ENCODE peak calls at places on chromosomes 12 and 14, in seven cellular contexts. O, Y, V, I, M, B and W are unnamed samples.

GRCh38 chr12:40105265-40105514 is 691 bp downstream of the SLC2A13 start:
- DNase-seq in O (no peak), Y (no peak), V (peak), I (peak), M (no peak), B (no peak), W (no peak)

GRCh38 chr12:113040722-113041168 is 15.8 kb upstream of the DTX1 start:
- DNase-seq in O (no peak), Y (no peak), V (peak), I (no peak), M (no peak), B (peak), W (no peak)

GRCh38 chr12:104055686-104056388 is 5.8 kb upstream of the GLT8D2 start:
- DNase-seq in O (no peak), Y (no peak), V (peak), I (no peak), M (peak), B (peak), W (no peak)

GRCh38 chr12:27861428-27862167 is 81.6 kb upstream of the MANSC4 start:
- DNase-seq in O (no peak), Y (no peak), V (peak), I (no peak), M (no peak), B (peak), W (no peak)

GRCh38 chr12:89470741-89471504 is 53.7 kb downstream of the GALNT4 start:
- DNase-seq in O (no peak), Y (no peak), V (no peak), I (no peak), M (no peak), B (peak), W (no peak)

GRCh38 chr12:78002878-78003277 is 172.2 kb downstream of the NAV3 start:
- DNase-seq in O (no peak), Y (no peak), V (no peak), I (no peak), M (no peak), B (peak), W (no peak)

GRCh38 chr14:63308723-63309317 is 9.9 kb downstream of the GPHB5 start:
- DNase-seq in O (peak), Y (peak), V (no peak), I (no peak), M (no peak), B (peak), W (no peak)

GRCh38 chr12:74641262-74641661 is 103.6 kb downstream of the ATXN7L3B start:
- DNase-seq in O (no peak), Y (no peak), V (no peak), I (no peak), M (no peak), B (no peak), W (no peak)

GRCh38 chr14:65101631-65102440 is 481 bp downstream of the MAX start:
- DNase-seq in O (peak), Y (peak), V (peak), I (peak), M (no peak), B (no peak), W (peak)

GRCh38 chr12:119013023-119013422 is 31.7 kb downstream of the SRRM4 start:
- DNase-seq in O (no peak), Y (no peak), V (no peak), I (no peak), M (no peak), B (no peak), W (no peak)

GRCh38 chr12:27436029-27436428 is 10.5 kb upstream of the SMCO2 start:
- DNase-seq in O (no peak), Y (no peak), V (no peak), I (no peak), M (no peak), B (no peak), W (no peak)

GRCh38 chr12:120413901-120414695 is 23.8 kb upstream of the COX6A1 start:
- DNase-seq in O (no peak), Y (no peak), V (peak), I (peak), M (no peak), B (no peak), W (no peak)

GRCh38 chr14:93543766-93544165 is 113.0 kb downstream of the UNC79 start:
- DNase-seq in O (no peak), Y (no peak), V (no peak), I (no peak), M (no peak), B (peak), W (no peak)

GRCh38 chr12:68880660-68881325 is 52.2 kb downstream of the CPM start:
- DNase-seq in O (no peak), Y (no peak), V (no peak), I (peak), M (no peak), B (no peak), W (no peak)

GRCh38 chr12:113322353-113322752 is 12.6 kb downstream of the SLC8B1 start:
- DNase-seq in O (no peak), Y (no peak), V (no peak), I (no peak), M (no peak), B (peak), W (no peak)

GRCh38 chr12:64124511-64125197 is 97.4 kb downstream of the KICS2 start:
- DNase-seq in O (no peak), Y (no peak), V (no peak), I (no peak), M (no peak), B (peak), W (no peak)

GRCh38 chr12:27576667-27577347 is 52.8 kb downstream of the PPFIBP1 start:
- DNase-seq in O (no peak), Y (no peak), V (no peak), I (no peak), M (no peak), B (no peak), W (no peak)

GRCh38 chr14:51576112-51576420 is 75.6 kb upstream of the FRMD6 start:
- DNase-seq in O (peak), Y (no peak), V (no peak), I (no peak), M (no peak), B (peak), W (no peak)

GRCh38 chr14:30610719-30611388 is 11.3 kb upstream of the SCFD1 start:
- DNase-seq in O (peak), Y (peak), V (peak), I (peak), M (no peak), B (peak), W (no peak)
- TF ChIP-seq CTCF in O (no peak), Y (no peak), V (peak), I (peak), M (no peak), B (peak), W (no peak)

DNA sequence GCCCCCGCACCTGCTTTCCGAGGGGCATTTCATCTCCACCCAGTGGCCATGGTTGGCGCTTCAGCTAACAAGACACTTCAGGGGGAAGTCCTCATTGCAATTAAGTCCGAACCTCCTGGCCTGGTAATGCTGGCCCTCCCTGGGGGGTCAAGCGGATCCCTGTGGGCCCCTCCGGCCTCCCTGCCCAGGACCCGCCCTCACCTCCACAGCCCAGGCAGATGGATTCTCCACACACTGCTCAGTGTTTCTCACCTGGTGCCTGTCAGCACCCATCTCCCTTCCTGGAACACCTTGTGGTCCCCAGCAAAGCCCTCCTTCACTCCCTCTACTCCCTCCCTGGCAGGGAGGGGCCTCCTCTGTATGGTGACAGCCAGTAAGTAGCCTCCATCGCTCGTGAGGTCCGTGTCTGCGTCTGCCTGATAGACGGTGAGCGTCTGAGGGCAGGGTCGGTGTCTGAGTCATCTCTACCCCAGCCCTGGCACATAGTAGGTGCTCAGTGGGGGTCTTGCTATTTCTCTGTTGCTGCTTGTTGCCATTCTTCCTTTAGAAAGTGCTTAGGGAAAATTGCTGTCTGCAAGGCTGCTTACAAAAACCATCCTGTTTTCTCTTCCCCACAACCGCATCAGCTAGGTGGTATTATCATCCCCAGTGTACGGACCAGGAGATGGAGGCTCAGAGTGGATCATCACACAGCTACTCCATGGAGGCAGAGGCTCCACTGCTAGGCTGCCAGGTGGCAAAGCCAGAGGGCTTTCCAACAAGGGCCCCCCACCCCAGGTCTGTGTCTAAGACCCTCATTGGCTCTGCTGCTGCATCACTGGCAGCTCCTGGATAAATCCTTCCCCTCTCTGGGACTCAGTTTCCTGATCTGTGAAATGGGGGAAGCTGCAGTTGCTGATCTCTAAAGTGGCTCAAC is 39.7 kb upstream of the EML1 start:
- DNase-seq in O (no peak), Y (no peak), V (no peak), I (peak), M (no peak), B (no peak), W (no peak)
- TF ChIP-seq CTCF in O (no peak), Y (no peak), V (no peak), I (no peak), M (no peak), B (peak), W (no peak)

DNA sequence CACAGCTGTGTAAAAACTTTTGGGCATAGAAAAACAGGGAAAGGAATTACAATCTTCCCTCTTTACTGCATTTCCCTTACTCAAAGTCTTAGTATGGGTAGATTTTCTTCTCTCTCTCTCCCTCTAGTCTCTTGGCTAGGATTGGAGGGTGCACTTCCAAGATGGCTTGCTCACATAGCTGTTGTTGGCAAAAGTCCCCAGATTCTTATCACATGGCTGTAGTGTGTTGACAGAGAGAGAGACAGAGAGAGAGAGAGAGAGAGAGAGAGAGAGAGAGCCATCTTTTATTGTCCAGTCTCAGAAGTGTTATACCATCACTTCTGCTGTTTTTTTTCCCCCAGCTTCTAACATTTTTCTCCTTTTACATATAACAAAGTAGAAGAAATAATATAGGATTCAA is 6.3 kb upstream of the OR4E2 start:
- DNase-seq in O (no peak), Y (no peak), V (no peak), I (no peak), M (no peak), B (peak), W (no peak)
- TF ChIP-seq CTCF in O (no peak), Y (no peak), V (no peak), I (no peak), M (no peak), B (no peak), W (no peak)

DNA sequence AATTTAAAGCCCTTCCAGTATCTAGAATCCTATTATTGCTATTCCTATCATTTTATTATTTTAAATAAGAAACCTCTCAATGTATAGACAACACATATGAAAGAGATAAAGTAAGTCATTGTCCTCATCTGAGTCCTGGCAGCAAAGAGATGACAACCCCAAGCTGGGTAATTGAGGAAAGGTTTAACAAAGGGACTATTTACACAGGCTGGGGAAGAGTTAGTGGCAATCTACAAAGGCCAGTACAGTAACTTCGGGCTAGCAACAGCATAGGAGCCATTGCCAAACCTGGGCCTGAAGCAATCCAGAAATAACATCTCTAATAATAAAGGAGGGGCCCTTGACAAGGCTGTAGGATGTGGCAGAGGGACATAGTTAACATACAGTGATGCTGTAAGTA is 11.2 kb downstream of the PDE6H start:
- DNase-seq in O (no peak), Y (no peak), V (no peak), I (no peak), M (no peak), B (no peak), W (no peak)
- TF ChIP-seq CTCF in O (no peak), Y (no peak), V (no peak), I (no peak), M (no peak), B (no peak), W (no peak)

GRCh38 chr12:56600753-56601152 is 29.4 kb downstream of the BAZ2A start:
- DNase-seq in O (no peak), Y (no peak), V (peak), I (no peak), M (no peak), B (no peak), W (no peak)

GRCh38 chr12:56599041-56599440 is 31.1 kb downstream of the BAZ2A start:
- DNase-seq in O (no peak), Y (no peak), V (no peak), I (no peak), M (no peak), B (no peak), W (no peak)

GRCh38 chr12:56602239-56602638 is 27.9 kb downstream of the BAZ2A start:
- DNase-seq in O (no peak), Y (no peak), V (no peak), I (no peak), M (no peak), B (no peak), W (no peak)

GRCh38 chr12:56599797-56600196 is 30.3 kb downstream of the BAZ2A start:
- DNase-seq in O (no peak), Y (no peak), V (peak), I (no peak), M (no peak), B (no peak), W (no peak)

DNA sequence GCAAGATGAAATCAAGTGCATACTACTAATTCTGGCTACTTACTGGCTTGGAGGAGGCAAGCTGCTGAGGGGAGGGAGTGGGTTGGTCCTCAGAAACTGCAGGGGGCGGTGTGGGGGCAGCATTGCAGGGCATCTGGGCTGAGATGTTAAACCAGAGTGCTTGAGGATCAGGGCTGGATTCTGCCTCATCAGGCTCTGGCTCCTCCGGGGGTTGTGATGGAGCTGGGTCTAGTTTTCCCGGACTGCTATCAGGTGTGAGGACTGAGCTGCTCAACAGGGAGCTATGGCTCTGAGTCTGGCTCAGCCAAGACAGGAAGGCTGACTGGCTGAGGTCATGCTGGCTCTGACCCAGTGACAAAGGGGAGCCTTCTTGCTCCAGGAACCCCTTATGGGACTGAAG is 28.6 kb downstream of the BAZ2A start:
- DNase-seq in O (peak), Y (peak), V (no peak), I (no peak), M (no peak), B (no peak), W (no peak)
- TF ChIP-seq CTCF in O (no peak), Y (no peak), V (no peak), I (no peak), M (no peak), B (no peak), W (no peak)

GRCh38 chr14:34874386-34875030 is 652 bp downstream of the BAZ1A start:
- DNase-seq in O (peak), Y (peak), V (peak), I (peak), M (peak), B (peak), W (peak)
- TF ChIP-seq CTCF in O (no peak), Y (peak), V (no peak), I (peak), M (no peak), B (peak), W (no peak)

DNA sequence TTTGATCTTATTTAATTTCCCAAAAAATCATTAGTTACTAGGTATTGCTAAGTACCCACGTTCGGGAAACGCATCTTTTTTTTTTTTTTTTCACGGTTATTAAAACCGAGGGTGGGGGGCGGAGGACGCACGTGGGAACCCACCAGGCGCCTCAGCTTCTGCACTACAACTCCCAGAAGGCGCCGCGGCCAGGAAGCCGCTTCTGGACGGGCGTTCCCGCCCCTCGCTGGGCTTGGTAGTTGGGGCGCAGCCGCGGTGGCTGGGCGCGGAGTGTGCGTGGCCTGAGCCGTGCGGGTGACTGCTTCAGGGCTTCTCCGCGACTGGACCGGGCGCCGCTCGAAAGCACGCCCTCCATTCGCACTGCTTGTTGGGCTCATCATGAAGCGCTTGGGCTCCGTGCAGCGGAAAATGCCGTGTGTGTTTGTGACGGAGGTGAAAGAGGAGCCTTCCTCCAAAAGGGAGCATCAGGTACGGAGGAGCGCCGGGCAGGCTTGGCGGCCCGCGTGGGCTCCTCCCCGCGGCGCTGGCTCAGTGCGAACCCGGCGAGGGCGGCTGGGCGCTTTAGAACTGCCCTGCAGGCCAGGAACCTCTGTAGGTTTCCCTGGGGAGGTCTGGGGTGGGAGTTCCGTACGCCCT is 6.2 kb upstream of the C12orf50 start:
- DNase-seq in O (peak), Y (peak), V (peak), I (peak), M (peak), B (peak), W (peak)
- TF ChIP-seq CTCF in O (no peak), Y (no peak), V (no peak), I (no peak), M (no peak), B (no peak), W (no peak)

GRCh38 chr12:19183121-19183838 is 53.7 kb downstream of the PLEKHA5 start:
- DNase-seq in O (no peak), Y (no peak), V (no peak), I (no peak), M (no peak), B (peak), W (no peak)
- TF ChIP-seq CTCF in O (no peak), Y (no peak), V (no peak), I (peak), M (no peak), B (peak), W (no peak)

GRCh38 chr12:124720019-124720686 is 143.5 kb downstream of the SCARB1 start:
- DNase-seq in O (no peak), Y (no peak), V (no peak), I (no peak), M (peak), B (peak), W (no peak)
- TF ChIP-seq CTCF in O (no peak), Y (no peak), V (no peak), I (peak), M (no peak), B (peak), W (no peak)

DNA sequence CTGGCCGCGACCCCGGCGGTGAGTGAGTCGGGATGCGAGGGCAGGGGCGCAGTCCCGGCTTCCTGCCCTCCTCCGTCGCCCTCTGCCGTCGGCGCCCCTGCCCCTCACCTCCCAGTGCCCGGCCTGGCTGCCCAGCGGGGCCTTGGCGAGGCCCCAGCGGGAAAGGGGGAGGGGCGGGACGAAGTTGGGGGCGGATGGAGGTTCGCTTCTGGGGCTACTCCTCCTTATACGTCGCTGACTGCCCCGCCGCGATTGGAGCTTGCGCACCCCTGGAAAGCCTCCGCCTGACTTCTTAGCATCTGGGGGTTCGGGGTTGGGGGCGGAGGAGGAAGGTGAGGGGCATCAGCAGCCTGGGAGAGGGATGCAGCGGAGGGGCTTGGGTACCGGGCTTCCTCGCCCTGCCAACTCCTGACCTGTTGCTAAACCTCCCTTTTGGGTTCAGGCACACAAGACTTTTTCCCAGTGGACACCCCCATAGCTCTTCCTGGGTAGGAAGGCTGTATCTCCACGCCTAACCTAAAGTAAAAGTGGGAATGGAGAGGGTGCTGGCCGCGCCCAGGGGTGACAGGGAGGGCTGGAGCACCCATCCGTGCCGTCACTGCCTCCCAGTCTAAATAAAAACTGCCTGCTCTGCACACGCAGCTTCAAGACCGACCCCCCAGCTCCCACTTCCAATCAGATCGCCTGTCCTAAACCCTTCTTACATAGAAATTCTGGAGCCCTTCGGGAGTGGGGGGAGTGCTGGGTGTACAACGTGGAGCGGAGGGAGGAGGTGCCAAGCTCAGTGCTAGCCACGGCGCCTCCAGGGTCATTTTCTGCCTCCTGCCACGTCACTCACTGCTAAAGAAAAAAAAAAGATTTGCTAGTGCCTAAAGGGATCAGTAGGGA is 585 bp downstream of the TMEM263 start:
- DNase-seq in O (peak), Y (peak), V (peak), I (peak), M (peak), B (peak), W (peak)
- TF ChIP-seq CTCF in O (no peak), Y (no peak), V (no peak), I (peak), M (no peak), B (peak), W (no peak)